ENCODE peak calls at places on chromosomes 7 and 10, in six cellular contexts. P is NCI-H345; W is Right ventricle myocardium inferior; G is activated naive CD4-positive, alpha-beta T cell; B is heart left ventricle; T is tibial artery. V is an unnamed sample.

GRCh38 chr10:13526952-13527863 is 1.6 kb downstream of the BEND7 start:
- DNase-seq in W (no peak), G (no peak), B (no peak), P (no peak), T (no peak), V (peak)

GRCh38 chr10:69048103-69048502 is 39.8 kb upstream of the SRGN start:
- DNase-seq in P (no peak), G (no peak), B (peak), W (peak), T (peak), V (no peak)

GRCh38 chr7:74164985-74165456 is 9.1 kb upstream of the EIF4H start:
- DNase-seq in P (no peak), W (no peak), B (no peak), T (no peak), G (no peak), V (no peak)

GRCh38 chr10:103278862-103279298 is 1.9 kb downstream of the INA start:
- DNase-seq in B (peak), W (no peak), T (peak), P (no peak), G (peak), V (no peak)

GRCh38 chr7:149722356-149722957 is 50.9 kb downstream of the ZNF467 start:
- DNase-seq in P (no peak), B (no peak), T (no peak), G (no peak), W (no peak), V (no peak)

GRCh38 chr7:105596866-105597265 is 15.6 kb upstream of the EFCAB10 start:
- DNase-seq in W (no peak), P (no peak), B (no peak), G (no peak), T (no peak), V (no peak)

GRCh38 chr10:31706921-31707571 is 221.6 kb downstream of the ARHGAP12 start:
- DNase-seq in W (peak), B (peak), G (no peak), T (peak), P (no peak), V (no peak)

GRCh38 chr7:31416381-31416780 is 75.9 kb upstream of the NEUROD6 start:
- DNase-seq in W (no peak), T (no peak), P (peak), B (no peak), G (no peak), V (no peak)

GRCh38 chr10:72206511-72207229 is 9.1 kb upstream of the ANAPC16 start:
- DNase-seq in G (no peak), P (no peak), W (no peak), T (no peak), B (no peak), V (no peak)

GRCh38 chr7:102860351-102860811 is 52.4 kb upstream of the LRRC17 start:
- DNase-seq in G (no peak), T (no peak), B (no peak), P (no peak), W (no peak), V (no peak)

GRCh38 chr10:24951201-24952145 is 933 bp downstream of the PRTFDC1 start:
- DNase-seq in T (no peak), B (peak), W (no peak), G (no peak), P (peak), V (peak)

GRCh38 chr10:4208499-4208898 is 423.5 kb upstream of the KLF6 start:
- DNase-seq in W (no peak), B (no peak), G (no peak), P (no peak), T (no peak), V (no peak)

GRCh38 chr7:45872116-45873034 is 507 bp downstream of the CCDC201 start:
- DNase-seq in G (no peak), W (peak), T (no peak), B (no peak), P (no peak), V (no peak)

GRCh38 chr7:105654994-105655900 is 74.0 kb upstream of the EFCAB10 start:
- DNase-seq in G (no peak), W (no peak), B (peak), P (no peak), T (no peak), V (no peak)

GRCh38 chr7:45909576-45909975 is 11.5 kb downstream of the IGFBP3 start:
- DNase-seq in B (no peak), W (no peak), P (no peak), G (no peak), T (no peak), V (no peak)

GRCh38 chr10:91210435-91210834 is 10.0 kb upstream of the PCGF5 start:
- DNase-seq in W (no peak), G (no peak), P (peak), B (peak), T (no peak), V (no peak)

GRCh38 chr7:1956141-1956540 is 276.6 kb downstream of the MAD1L1 start:
- DNase-seq in W (peak), P (no peak), T (no peak), G (no peak), B (peak), V (no peak)

GRCh38 chr10:108166401-108166800 is 1001.9 kb upstream of the SORCS1 start:
- DNase-seq in W (no peak), B (no peak), G (no peak), P (no peak), T (no peak), V (no peak)

GRCh38 chr10:77355844-77356243 is 281.8 kb downstream of the KCNMA1 start:
- DNase-seq in G (no peak), B (no peak), W (no peak), T (no peak), P (no peak), V (no peak)

GRCh38 chr7:18974803-18975202 is 142.6 kb downstream of the TWIST1 start:
- DNase-seq in B (no peak), T (no peak), P (no peak), W (no peak), G (no peak), V (no peak)

GRCh38 chr10:99945286-99945685 is 64.5 kb downstream of the DNMBP start:
- DNase-seq in W (peak), T (peak), P (no peak), G (no peak), B (peak), V (no peak)

GRCh38 chr10:42684517-42684916 is 46.1 kb upstream of the ZNF33B start:
- DNase-seq in P (no peak), G (no peak), B (no peak), W (no peak), T (no peak), V (no peak)

GRCh38 chr10:47376522-47377220 is 7.4 kb downstream of the ZNF488 start:
- DNase-seq in G (no peak), P (no peak), W (no peak), T (peak), B (no peak), V (no peak)

GRCh38 chr10:13092446-13093102 is 7.4 kb upstream of the OPTN start:
- DNase-seq in P (no peak), G (no peak), B (no peak), W (no peak), T (no peak), V (no peak)

GRCh38 chr7:157058026-157058425 is 47.6 kb upstream of the MNX1 start:
- DNase-seq in B (no peak), W (no peak), T (no peak), P (no peak), G (no peak), V (no peak)

GRCh38 chr7:91957823-91958222 is 17.2 kb downstream of the AKAP9 start:
- DNase-seq in P (no peak), G (no peak), B (no peak), W (no peak), T (no peak), V (no peak)

GRCh38 chr10:34163075-34163905 is 651.8 kb downstream of the PARD3 start:
- DNase-seq in B (no peak), T (no peak), G (no peak), P (no peak), W (no peak), V (no peak)

GRCh38 chr7:128783143-128783799 is 7.7 kb upstream of the OPN1SW start:
- DNase-seq in G (no peak), B (peak), W (peak), P (no peak), T (peak), V (no peak)

GRCh38 chr10:15189133-15189881 is 20.8 kb upstream of the NMT2 start:
- DNase-seq in T (no peak), G (no peak), P (no peak), B (no peak), W (no peak), V (no peak)

GRCh38 chr10:47257396-47258120 is 42.4 kb upstream of the GDF10 start:
- DNase-seq in T (no peak), P (no peak), B (no peak), G (no peak), W (no peak), V (no peak)

GRCh38 chr7:92076509-92076908 is 57.8 kb downstream of the CYP51A1 start:
- DNase-seq in G (no peak), B (no peak), W (no peak), P (no peak), T (no peak), V (no peak)

GRCh38 chr10:57979466-57979865 is 288.2 kb downstream of the IPMK start:
- DNase-seq in P (no peak), W (no peak), T (no peak), G (no peak), B (no peak), V (no peak)

GRCh38 chr10:32985781-32986350 is 27.8 kb upstream of the ITGB1 start:
- DNase-seq in W (no peak), G (no peak), T (no peak), P (no peak), B (no peak), V (no peak)

GRCh38 chr10:93873427-93874115 is 20.2 kb upstream of the SLC35G1 start:
- DNase-seq in W (no peak), T (no peak), P (no peak), G (no peak), B (no peak), V (no peak)

GRCh38 chr7:74272305-74273038 is 16.7 kb upstream of the CLIP2 start:
- DNase-seq in B (peak), T (peak), P (no peak), W (peak), G (no peak), V (peak)

V was measured in midbrain.